ENCODE peak calls at places on chromosomes 4 and X, in ten cellular contexts. D is adipocyte; Z is CD4-positive, CD25-positive, alpha-beta regulatory T cell; E is neural progenitor cell; G is lower leg skin; S is cardiac muscle cell; L is ovary; V is pancreas; W is fibroblast of pulmonary artery; K is HepG2. O is an unnamed sample.

GRCh38 chr4:94544811-94545210 is 93.1 kb downstream of the PDLIM5 start:
- DNase-seq in D (no peak), Z (no peak), E (no peak), G (no peak), S (no peak), L (no peak), V (no peak), W (peak; percentile 31), K (peak; percentile 10), O (no peak)

GRCh38 chrX:48459483-48459882 is 10.6 kb downstream of the SLC38A5 start:
- DNase-seq in D (no peak), Z (no peak), E (no peak), G (no peak), S (no peak), L (no peak), V (no peak), W (no peak), K (no peak), O (no peak)

GRCh38 chr4:151646322-151646721 is 114.5 kb downstream of the GATB start:
- DNase-seq in D (no peak), Z (no peak), E (no peak), G (no peak), S (no peak), L (no peak), V (no peak), W (no peak), K (no peak), O (no peak)

GRCh38 chr4:103046416-103047290 is 27.1 kb upstream of the SLC9B1 start:
- DNase-seq in D (peak; percentile 54), Z (no peak), E (peak; percentile 71), G (no peak), S (peak; percentile 63), L (peak; percentile 24), V (peak; percentile 14), W (peak; percentile 68), K (peak; percentile 50), O (peak; percentile 42)

GRCh38 chr4:29467044-29467717 is 1253.0 kb upstream of the PCDH7 start:
- DNase-seq in D (peak; percentile 1), Z (no peak), E (no peak), G (no peak), S (no peak), L (no peak), V (no peak), W (peak; percentile 5), K (no peak), O (no peak)

GRCh38 chr4:46081674-46082073 is 42.2 kb downstream of the GABRG1 start:
- DNase-seq in D (no peak), Z (no peak), E (no peak), G (no peak), S (no peak), L (no peak), V (no peak), W (no peak), K (no peak), O (no peak)

GRCh38 chr4:87026795-87027495 is 92.1 kb downstream of the AFF1 start:
- DNase-seq in D (no peak), Z (no peak), E (no peak), G (no peak), S (no peak), L (no peak), V (no peak), W (no peak), K (no peak), O (no peak)

GRCh38 chr4:39636786-39637185 is 1.9 kb downstream of the SMIM14 start:
- DNase-seq in D (peak; percentile 63), Z (no peak), E (no peak), G (no peak), S (no peak), L (no peak), V (no peak), W (no peak), K (no peak), O (peak; percentile 37)

GRCh38 chrX:118346258-118347094 is 570 bp downstream of the WDR44 start:
- DNase-seq in D (peak; percentile 59), Z (peak; percentile 55), E (peak; percentile 58), G (peak; percentile 21), S (peak; percentile 44), L (peak; percentile 44), V (peak; percentile 13), W (no peak), K (peak; percentile 7), O (peak; percentile 55)

GRCh38 chrX:47556045-47556623 is 4.9 kb upstream of the ARAF start:
- DNase-seq in D (peak; percentile 92), Z (peak; percentile 76), E (peak; percentile 90), G (peak; percentile 91), S (peak; percentile 88), L (peak; percentile 92), V (peak; percentile 91), W (peak; percentile 94), K (no peak), O (peak; percentile 92)

GRCh38 chrX:103817502-103817901 is 14.6 kb downstream of the RAB9B start:
- DNase-seq in D (peak; percentile 79), Z (peak; percentile 3), E (peak; percentile 69), G (peak; percentile 13), S (peak; percentile 74), L (no peak), V (no peak), W (peak; percentile 61), K (peak; percentile 10), O (peak; percentile 15)

GRCh38 chrX:39133971-39134370 is 332.7 kb downstream of the MID1IP1 start:
- DNase-seq in D (no peak), Z (no peak), E (no peak), G (no peak), S (peak; percentile 28), L (no peak), V (no peak), W (no peak), K (no peak), O (peak; percentile 40)

GRCh38 chr4:124432500-124432899 is 280.0 kb downstream of the ANKRD50 start:
- DNase-seq in D (peak; percentile 28), Z (no peak), E (no peak), G (no peak), S (no peak), L (no peak), V (no peak), W (peak; percentile 74), K (no peak), O (no peak)

GRCh38 chr4:175422331-175422730 is 389.7 kb downstream of the GPM6A start:
- DNase-seq in D (peak; percentile 60), Z (no peak), E (no peak), G (no peak), S (no peak), L (no peak), V (no peak), W (no peak), K (no peak), O (no peak)

GRCh38 chr4:183634086-183634485 is 24.9 kb downstream of the RWDD4 start:
- DNase-seq in D (peak; percentile 48), Z (no peak), E (no peak), G (no peak), S (no peak), L (peak; percentile 48), V (no peak), W (no peak), K (no peak), O (no peak)

GRCh38 chrX:22081475-22082092 is 49.5 kb downstream of the PHEX start:
- DNase-seq in D (peak; percentile 72), Z (peak; percentile 1), E (peak; percentile 67), G (no peak), S (peak; percentile 80), L (peak; percentile 20), V (peak; percentile 7), W (peak; percentile 69), K (peak; percentile 18), O (peak; percentile 11)

GRCh38 chrX:154654372-154654771 is 993 bp upstream of the CTAG2 start:
- DNase-seq in D (no peak), Z (no peak), E (no peak), G (no peak), S (no peak), L (no peak), V (no peak), W (no peak), K (no peak), O (no peak)

GRCh38 chrX:80331285-80331684 is 89.0 kb upstream of the TENT5D start:
- DNase-seq in D (no peak), Z (no peak), E (no peak), G (no peak), S (no peak), L (no peak), V (no peak), W (no peak), K (no peak), O (no peak)

GRCh38 chrX:80334583-80334982 is 85.7 kb upstream of the TENT5D start:
- DNase-seq in D (no peak), Z (no peak), E (peak; percentile 1), G (no peak), S (no peak), L (no peak), V (no peak), W (no peak), K (no peak), O (no peak)

GRCh38 chrX:80335062-80335830 is 85.0 kb upstream of the TENT5D start:
- DNase-seq in D (no peak), Z (no peak), E (peak; percentile 76), G (peak; percentile 12), S (peak; percentile 73), L (peak; percentile 66), V (peak; percentile 63), W (peak; percentile 2), K (no peak), O (no peak)
- H3K4me3 ChIP-seq in D (peak overlapping the region; percentile 84), Z (no peak overlapping the region), E (peak overlapping the region; percentile 48), G (no peak overlapping the region), S (peak overlapping the region; percentile 61), L (peak overlapping the region; percentile 35), V (peak overlapping the region; percentile 45), W (peak overlapping the region; percentile 32), K (no peak overlapping the region), O (no peak overlapping the region)

GRCh38 chr4:118834070-118834469 is 1.9 kb downstream of the SEC24D start:
- DNase-seq in D (peak; percentile 36), Z (no peak), E (no peak), G (no peak), S (no peak), L (no peak), V (no peak), W (peak; percentile 24), K (no peak), O (no peak)
- H3K4me3 ChIP-seq in D (peak overlapping the region; percentile 87), Z (peak overlapping the region; percentile 95), E (no peak overlapping the region), G (no peak overlapping the region), S (no peak overlapping the region), L (no peak overlapping the region), V (peak overlapping the region; percentile 94), W (peak overlapping the region; percentile 80), K (no peak overlapping the region), O (no peak overlapping the region)

GRCh38 chr4:186204611-186205144 is 13.3 kb downstream of the CYP4V2 start:
- DNase-seq in D (no peak), Z (no peak), E (no peak), G (no peak), S (no peak), L (no peak), V (no peak), W (no peak), K (no peak), O (no peak)
- H3K4me3 ChIP-seq in D (peak overlapping the region; percentile 63), Z (peak overlapping the region; percentile 49), E (no peak overlapping the region), G (no peak overlapping the region), S (no peak overlapping the region), L (peak overlapping the region; percentile 6), V (peak overlapping the region; percentile 10), W (peak overlapping the region; percentile 54), K (no peak overlapping the region), O (no peak overlapping the region)

DNA sequence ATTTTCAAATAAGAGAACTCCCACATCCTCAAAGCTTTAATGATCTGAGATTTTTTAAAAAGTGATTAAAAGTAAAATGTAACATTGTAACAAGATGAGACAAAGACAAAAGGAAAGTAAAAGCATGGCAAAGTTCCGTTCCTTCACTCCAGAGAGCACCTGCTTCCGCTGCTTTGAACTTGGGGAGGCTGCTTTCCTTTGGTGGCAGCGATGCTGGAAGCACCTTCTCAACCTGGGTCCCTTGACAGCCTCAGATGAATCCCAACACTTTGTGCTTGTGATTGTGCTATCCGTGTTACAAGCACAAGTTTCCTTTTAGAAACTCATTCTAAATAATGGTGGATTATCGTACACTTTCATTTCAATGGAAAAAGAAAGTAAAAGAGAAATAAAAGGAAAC is 59.7 kb downstream of the HADH start:
- DNase-seq in D (no peak), Z (peak; percentile 26), E (no peak), G (no peak), S (no peak), L (no peak), V (no peak), W (no peak), K (no peak), O (no peak)
- H3K4me3 ChIP-seq in D (no peak overlapping the region), Z (peak overlapping the region; percentile 80), E (no peak overlapping the region), G (no peak overlapping the region), S (no peak overlapping the region), L (no peak overlapping the region), V (no peak overlapping the region), W (no peak overlapping the region), K (no peak overlapping the region), O (no peak overlapping the region)